ENCODE peak calls at places on chromosomes 7 and 10, in five cellular contexts. One of them, this sample, is unnamed.

GRCh38 chr10:62020362-62020730 is 118.8 kb downstream of the ARID5B start:
- DNase-seq in WERI-Rb-1: no peak
- DNase-seq in activated CD4-positive, alpha-beta T cell treated with anti-CD3 and anti-CD28 coated beads for 4 hours: no peak
- DNase-seq in RPMI8226: no peak
- DNase-seq in HL-60: no peak
- DNase-seq in this sample: no peak

GRCh38 chr10:70404906-70405824 is 1.2 kb downstream of the EIF4EBP2 start:
- DNase-seq in WERI-Rb-1: peak
- DNase-seq in activated CD4-positive, alpha-beta T cell treated with anti-CD3 and anti-CD28 coated beads for 4 hours: peak
- DNase-seq in RPMI8226: peak
- DNase-seq in HL-60: peak
- DNase-seq in this sample: no peak

GRCh38 chr7:119377-120163 is 72.8 kb upstream of the FAM20C start:
- DNase-seq in WERI-Rb-1: peak
- DNase-seq in activated CD4-positive, alpha-beta T cell treated with anti-CD3 and anti-CD28 coated beads for 4 hours: no peak
- DNase-seq in RPMI8226: no peak
- DNase-seq in HL-60: peak
- DNase-seq in this sample: no peak

GRCh38 chr10:94036664-94037033 is 42.9 kb downstream of the PLCE1 start:
- DNase-seq in WERI-Rb-1: no peak
- DNase-seq in activated CD4-positive, alpha-beta T cell treated with anti-CD3 and anti-CD28 coated beads for 4 hours: no peak
- DNase-seq in RPMI8226: no peak
- DNase-seq in HL-60: no peak
- DNase-seq in this sample: no peak

GRCh38 chr7:4790078-4790465 is 14.6 kb downstream of the AP5Z1 start:
- DNase-seq in WERI-Rb-1: no peak
- DNase-seq in activated CD4-positive, alpha-beta T cell treated with anti-CD3 and anti-CD28 coated beads for 4 hours: no peak
- DNase-seq in RPMI8226: no peak
- DNase-seq in HL-60: no peak
- DNase-seq in this sample: no peak

GRCh38 chr10:125260260-125260659 is 99.9 kb upstream of the CTBP2 start:
- DNase-seq in WERI-Rb-1: no peak
- DNase-seq in activated CD4-positive, alpha-beta T cell treated with anti-CD3 and anti-CD28 coated beads for 4 hours: no peak
- DNase-seq in RPMI8226: no peak
- DNase-seq in HL-60: no peak
- DNase-seq in this sample: no peak

GRCh38 chr10:89633484-89633883 is 11.6 kb downstream of the PANK1 start:
- DNase-seq in WERI-Rb-1: no peak
- DNase-seq in activated CD4-positive, alpha-beta T cell treated with anti-CD3 and anti-CD28 coated beads for 4 hours: no peak
- DNase-seq in RPMI8226: no peak
- DNase-seq in HL-60: peak
- DNase-seq in this sample: no peak

GRCh38 chr7:25259487-25260243 is 31.4 kb upstream of the NPVF start:
- DNase-seq in WERI-Rb-1: peak
- DNase-seq in activated CD4-positive, alpha-beta T cell treated with anti-CD3 and anti-CD28 coated beads for 4 hours: peak
- DNase-seq in RPMI8226: peak
- DNase-seq in HL-60: peak
- DNase-seq in this sample: peak

GRCh38 chr10:77979221-77979620 is 50.1 kb downstream of the POLR3A start:
- DNase-seq in WERI-Rb-1: no peak
- DNase-seq in activated CD4-positive, alpha-beta T cell treated with anti-CD3 and anti-CD28 coated beads for 4 hours: no peak
- DNase-seq in RPMI8226: no peak
- DNase-seq in HL-60: no peak
- DNase-seq in this sample: no peak

GRCh38 chr10:20228748-20229147 is 412.5 kb downstream of the PLXDC2 start:
- DNase-seq in WERI-Rb-1: no peak
- DNase-seq in activated CD4-positive, alpha-beta T cell treated with anti-CD3 and anti-CD28 coated beads for 4 hours: no peak
- DNase-seq in RPMI8226: no peak
- DNase-seq in HL-60: no peak
- DNase-seq in this sample: no peak

GRCh38 chr10:48482207-48482606 is 122.7 kb downstream of the ARHGAP22 start:
- DNase-seq in WERI-Rb-1: no peak
- DNase-seq in activated CD4-positive, alpha-beta T cell treated with anti-CD3 and anti-CD28 coated beads for 4 hours: no peak
- DNase-seq in RPMI8226: no peak
- DNase-seq in HL-60: no peak
- DNase-seq in this sample: no peak

GRCh38 chr7:28986723-28987122 is 28.6 kb upstream of the TRIL start:
- DNase-seq in WERI-Rb-1: no peak
- DNase-seq in activated CD4-positive, alpha-beta T cell treated with anti-CD3 and anti-CD28 coated beads for 4 hours: no peak
- DNase-seq in RPMI8226: no peak
- DNase-seq in HL-60: peak
- DNase-seq in this sample: no peak

GRCh38 chr10:27865221-27865635 is 119.6 kb upstream of the MKX start:
- DNase-seq in WERI-Rb-1: no peak
- DNase-seq in activated CD4-positive, alpha-beta T cell treated with anti-CD3 and anti-CD28 coated beads for 4 hours: no peak
- DNase-seq in RPMI8226: no peak
- DNase-seq in HL-60: no peak
- DNase-seq in this sample: no peak

GRCh38 chr7:138822867-138823535 is 25.0 kb upstream of the ATP6V0A4 start:
- DNase-seq in WERI-Rb-1: no peak
- DNase-seq in activated CD4-positive, alpha-beta T cell treated with anti-CD3 and anti-CD28 coated beads for 4 hours: no peak
- DNase-seq in RPMI8226: no peak
- DNase-seq in HL-60: no peak
- DNase-seq in this sample: no peak

GRCh38 chr10:59877191-59877671 is 29.1 kb downstream of the CCDC6 start:
- DNase-seq in WERI-Rb-1: no peak
- DNase-seq in activated CD4-positive, alpha-beta T cell treated with anti-CD3 and anti-CD28 coated beads for 4 hours: no peak
- DNase-seq in RPMI8226: no peak
- DNase-seq in HL-60: no peak
- DNase-seq in this sample: no peak

GRCh38 chr7:30029696-30030095 is 1.5 kb downstream of the PLEKHA8 start:
- DNase-seq in WERI-Rb-1: no peak
- DNase-seq in activated CD4-positive, alpha-beta T cell treated with anti-CD3 and anti-CD28 coated beads for 4 hours: peak
- DNase-seq in RPMI8226: peak
- DNase-seq in HL-60: peak
- DNase-seq in this sample: no peak

GRCh38 chr7:11726251-11727155 is 105.5 kb downstream of the THSD7A start:
- DNase-seq in WERI-Rb-1: no peak
- DNase-seq in activated CD4-positive, alpha-beta T cell treated with anti-CD3 and anti-CD28 coated beads for 4 hours: no peak
- DNase-seq in RPMI8226: no peak
- DNase-seq in HL-60: no peak
- DNase-seq in this sample: no peak

GRCh38 chr7:130986271-130986690 is 252.3 kb upstream of the KLF14 start:
- DNase-seq in WERI-Rb-1: no peak
- DNase-seq in activated CD4-positive, alpha-beta T cell treated with anti-CD3 and anti-CD28 coated beads for 4 hours: no peak
- DNase-seq in RPMI8226: no peak
- DNase-seq in HL-60: no peak
- DNase-seq in this sample: no peak

GRCh38 chr7:9939171-9939570 is 1034.5 kb upstream of the PHF14 start:
- DNase-seq in WERI-Rb-1: no peak
- DNase-seq in activated CD4-positive, alpha-beta T cell treated with anti-CD3 and anti-CD28 coated beads for 4 hours: no peak
- DNase-seq in RPMI8226: no peak
- DNase-seq in HL-60: no peak
- DNase-seq in this sample: no peak

GRCh38 chr10:33542747-33543505 is 208.5 kb upstream of the NRP1 start:
- DNase-seq in WERI-Rb-1: no peak
- DNase-seq in activated CD4-positive, alpha-beta T cell treated with anti-CD3 and anti-CD28 coated beads for 4 hours: no peak
- DNase-seq in RPMI8226: no peak
- DNase-seq in HL-60: no peak
- DNase-seq in this sample: no peak

GRCh38 chr7:40597517-40597916 is 462.7 kb downstream of the SUGCT start:
- DNase-seq in WERI-Rb-1: no peak
- DNase-seq in activated CD4-positive, alpha-beta T cell treated with anti-CD3 and anti-CD28 coated beads for 4 hours: no peak
- DNase-seq in RPMI8226: no peak
- DNase-seq in HL-60: no peak
- DNase-seq in this sample: no peak

GRCh38 chr7:122674502-122674901 is 24.4 kb downstream of the RNF133 start:
- DNase-seq in WERI-Rb-1: no peak
- DNase-seq in activated CD4-positive, alpha-beta T cell treated with anti-CD3 and anti-CD28 coated beads for 4 hours: no peak
- DNase-seq in RPMI8226: no peak
- DNase-seq in HL-60: no peak
- DNase-seq in this sample: no peak

GRCh38 chr7:79820387-79820786 is 314.2 kb upstream of the GNAI1 start:
- DNase-seq in WERI-Rb-1: no peak
- DNase-seq in activated CD4-positive, alpha-beta T cell treated with anti-CD3 and anti-CD28 coated beads for 4 hours: no peak
- DNase-seq in RPMI8226: peak
- DNase-seq in HL-60: no peak
- DNase-seq in this sample: no peak

GRCh38 chr7:124747072-124747471 is 18.5 kb downstream of the GPR37 start:
- DNase-seq in WERI-Rb-1: no peak
- DNase-seq in activated CD4-positive, alpha-beta T cell treated with anti-CD3 and anti-CD28 coated beads for 4 hours: no peak
- DNase-seq in RPMI8226: no peak
- DNase-seq in HL-60: no peak
- DNase-seq in this sample: no peak

GRCh38 chr10:72059843-72060822 is 28.2 kb downstream of the SPOCK2 start:
- DNase-seq in WERI-Rb-1: no peak
- DNase-seq in activated CD4-positive, alpha-beta T cell treated with anti-CD3 and anti-CD28 coated beads for 4 hours: no peak
- DNase-seq in RPMI8226: no peak
- DNase-seq in HL-60: no peak
- DNase-seq in this sample: no peak

GRCh38 chr7:131927770-131928169 is 371.3 kb upstream of the PODXL start:
- DNase-seq in WERI-Rb-1: no peak
- DNase-seq in activated CD4-positive, alpha-beta T cell treated with anti-CD3 and anti-CD28 coated beads for 4 hours: no peak
- DNase-seq in RPMI8226: no peak
- DNase-seq in HL-60: no peak
- DNase-seq in this sample: no peak

GRCh38 chr7:85160223-85160622 is 26.6 kb downstream of the SEMA3D start:
- DNase-seq in WERI-Rb-1: no peak
- DNase-seq in activated CD4-positive, alpha-beta T cell treated with anti-CD3 and anti-CD28 coated beads for 4 hours: no peak
- DNase-seq in RPMI8226: no peak
- DNase-seq in HL-60: no peak
- DNase-seq in this sample: no peak

GRCh38 chr10:84845628-84846261 is 517.4 kb downstream of the CCSER2 start:
- DNase-seq in WERI-Rb-1: peak
- DNase-seq in activated CD4-positive, alpha-beta T cell treated with anti-CD3 and anti-CD28 coated beads for 4 hours: no peak
- DNase-seq in RPMI8226: peak
- DNase-seq in HL-60: peak
- DNase-seq in this sample: no peak

GRCh38 chr10:49756641-49757040 is 5.5 kb downstream of the OGDHL start:
- DNase-seq in WERI-Rb-1: no peak
- DNase-seq in activated CD4-positive, alpha-beta T cell treated with anti-CD3 and anti-CD28 coated beads for 4 hours: no peak
- DNase-seq in RPMI8226: no peak
- DNase-seq in HL-60: no peak
- DNase-seq in this sample: no peak

GRCh38 chr7:134431805-134432204 is 27.1 kb downstream of the AKR1B1 start:
- DNase-seq in WERI-Rb-1: no peak
- DNase-seq in activated CD4-positive, alpha-beta T cell treated with anti-CD3 and anti-CD28 coated beads for 4 hours: no peak
- DNase-seq in RPMI8226: no peak
- DNase-seq in HL-60: no peak
- DNase-seq in this sample: no peak

GRCh38 chr10:77943086-77943901 is 16.7 kb upstream of the DLG5 start:
- DNase-seq in WERI-Rb-1: no peak
- DNase-seq in activated CD4-positive, alpha-beta T cell treated with anti-CD3 and anti-CD28 coated beads for 4 hours: no peak
- DNase-seq in RPMI8226: no peak
- DNase-seq in HL-60: no peak
- DNase-seq in this sample: no peak